ENCODE peak calls at places on chromosomes 4 and X, in nine cellular contexts. One of them, this sample, is unnamed.

GRCh38 chr4:48267574-48267973 is 2.1 kb downstream of the TEC start:
- DNase-seq in choroid plexus epithelial cell: no peak
- DNase-seq in A549: no peak
- DNase-seq in lower lobe of right lung: no peak
- DNase-seq in cardiac fibroblast: no peak
- DNase-seq in foreskin fibroblast: no peak
- DNase-seq in HCT116: no peak
- DNase-seq in thoracic aorta: no peak
- DNase-seq in astrocyte of the spinal cord: no peak
- DNase-seq in this sample: no peak

GRCh38 chrX:83934220-83934619 is 73.3 kb downstream of the CYLC1 start:
- DNase-seq in choroid plexus epithelial cell: no peak
- DNase-seq in lower lobe of right lung: no peak
- DNase-seq in astrocyte of the spinal cord: no peak
- DNase-seq in cardiac fibroblast: no peak
- DNase-seq in A549: peak
- DNase-seq in HCT116: no peak
- DNase-seq in thoracic aorta: no peak
- DNase-seq in foreskin fibroblast: no peak
- DNase-seq in this sample: no peak

GRCh38 chrX:9670136-9670905 is 95.3 kb downstream of the GPR143 start:
- DNase-seq in astrocyte of the spinal cord: peak
- DNase-seq in HCT116: no peak
- DNase-seq in A549: peak
- DNase-seq in foreskin fibroblast: no peak
- DNase-seq in cardiac fibroblast: peak
- DNase-seq in thoracic aorta: no peak
- DNase-seq in lower lobe of right lung: no peak
- DNase-seq in choroid plexus epithelial cell: peak
- DNase-seq in this sample: no peak

GRCh38 chr4:116055857-116056827 is 942.7 kb upstream of the NDST4 start:
- DNase-seq in choroid plexus epithelial cell: peak
- DNase-seq in foreskin fibroblast: no peak
- DNase-seq in astrocyte of the spinal cord: peak
- DNase-seq in HCT116: peak
- DNase-seq in thoracic aorta: no peak
- DNase-seq in cardiac fibroblast: peak
- DNase-seq in A549: no peak
- DNase-seq in lower lobe of right lung: no peak
- DNase-seq in this sample: no peak

GRCh38 chrX:3286196-3286920 is 60.1 kb downstream of the MXRA5 start:
- DNase-seq in choroid plexus epithelial cell: peak
- DNase-seq in A549: peak
- DNase-seq in cardiac fibroblast: peak
- DNase-seq in HCT116: peak
- DNase-seq in foreskin fibroblast: peak
- DNase-seq in thoracic aorta: no peak
- DNase-seq in lower lobe of right lung: no peak
- DNase-seq in astrocyte of the spinal cord: peak
- DNase-seq in this sample: no peak

GRCh38 chrX:22136711-22137110 is 104.6 kb downstream of the PHEX start:
- DNase-seq in cardiac fibroblast: peak
- DNase-seq in thoracic aorta: no peak
- DNase-seq in lower lobe of right lung: no peak
- DNase-seq in choroid plexus epithelial cell: no peak
- DNase-seq in foreskin fibroblast: no peak
- DNase-seq in HCT116: no peak
- DNase-seq in astrocyte of the spinal cord: no peak
- DNase-seq in A549: no peak
- DNase-seq in this sample: no peak

GRCh38 chr4:176782794-176783193 is 9.9 kb downstream of the VEGFC start:
- DNase-seq in choroid plexus epithelial cell: no peak
- DNase-seq in thoracic aorta: no peak
- DNase-seq in HCT116: no peak
- DNase-seq in lower lobe of right lung: no peak
- DNase-seq in cardiac fibroblast: no peak
- DNase-seq in A549: no peak
- DNase-seq in foreskin fibroblast: no peak
- DNase-seq in astrocyte of the spinal cord: no peak
- DNase-seq in this sample: no peak

GRCh38 chrX:125444659-125445058 is 125.0 kb downstream of the TEX13C start:
- DNase-seq in lower lobe of right lung: no peak
- DNase-seq in A549: no peak
- DNase-seq in cardiac fibroblast: peak
- DNase-seq in choroid plexus epithelial cell: no peak
- DNase-seq in HCT116: no peak
- DNase-seq in thoracic aorta: no peak
- DNase-seq in foreskin fibroblast: no peak
- DNase-seq in astrocyte of the spinal cord: no peak
- DNase-seq in this sample: no peak

GRCh38 chrX:150421816-150422215 is 58.7 kb downstream of the MAMLD1 start:
- DNase-seq in A549: no peak
- DNase-seq in HCT116: no peak
- DNase-seq in lower lobe of right lung: no peak
- DNase-seq in astrocyte of the spinal cord: peak
- DNase-seq in foreskin fibroblast: no peak
- DNase-seq in thoracic aorta: peak
- DNase-seq in choroid plexus epithelial cell: no peak
- DNase-seq in cardiac fibroblast: peak
- DNase-seq in this sample: no peak

GRCh38 chr4:28709821-28710330 is 1849.2 kb downstream of the STIM2 start:
- DNase-seq in lower lobe of right lung: no peak
- DNase-seq in thoracic aorta: no peak
- DNase-seq in foreskin fibroblast: no peak
- DNase-seq in HCT116: no peak
- DNase-seq in choroid plexus epithelial cell: peak
- DNase-seq in astrocyte of the spinal cord: no peak
- DNase-seq in cardiac fibroblast: peak
- DNase-seq in A549: no peak
- DNase-seq in this sample: no peak

GRCh38 chrX:74493806-74494205 is 72.5 kb downstream of the SLC16A2 start:
- DNase-seq in A549: no peak
- DNase-seq in lower lobe of right lung: no peak
- DNase-seq in HCT116: no peak
- DNase-seq in foreskin fibroblast: no peak
- DNase-seq in astrocyte of the spinal cord: no peak
- DNase-seq in thoracic aorta: no peak
- DNase-seq in choroid plexus epithelial cell: no peak
- DNase-seq in cardiac fibroblast: no peak
- DNase-seq in this sample: no peak

GRCh38 chrX:150219374-150220185 is 143.5 kb upstream of the MAMLD1 start:
- DNase-seq in cardiac fibroblast: peak
- DNase-seq in foreskin fibroblast: no peak
- DNase-seq in A549: peak
- DNase-seq in lower lobe of right lung: no peak
- DNase-seq in astrocyte of the spinal cord: peak
- DNase-seq in choroid plexus epithelial cell: no peak
- DNase-seq in thoracic aorta: no peak
- DNase-seq in HCT116: no peak
- DNase-seq in this sample: no peak

GRCh38 chrX:51759055-51759454 is 15.8 kb downstream of the GSPT2 start:
- DNase-seq in A549: no peak
- DNase-seq in choroid plexus epithelial cell: no peak
- DNase-seq in lower lobe of right lung: no peak
- DNase-seq in cardiac fibroblast: no peak
- DNase-seq in HCT116: no peak
- DNase-seq in astrocyte of the spinal cord: no peak
- DNase-seq in foreskin fibroblast: no peak
- DNase-seq in thoracic aorta: no peak
- DNase-seq in this sample: no peak

GRCh38 chrX:30961805-30962204 is 72.8 kb upstream of the TAB3 start:
- DNase-seq in choroid plexus epithelial cell: no peak
- DNase-seq in thoracic aorta: no peak
- DNase-seq in astrocyte of the spinal cord: no peak
- DNase-seq in foreskin fibroblast: no peak
- DNase-seq in cardiac fibroblast: no peak
- DNase-seq in HCT116: no peak
- DNase-seq in A549: no peak
- DNase-seq in lower lobe of right lung: no peak
- DNase-seq in this sample: no peak

GRCh38 chr4:165986956-165987698 is 114.1 kb downstream of the TLL1 start:
- DNase-seq in choroid plexus epithelial cell: no peak
- DNase-seq in thoracic aorta: no peak
- DNase-seq in A549: no peak
- DNase-seq in astrocyte of the spinal cord: no peak
- DNase-seq in lower lobe of right lung: no peak
- DNase-seq in HCT116: no peak
- DNase-seq in cardiac fibroblast: no peak
- DNase-seq in foreskin fibroblast: no peak
- DNase-seq in this sample: no peak

GRCh38 chrX:666762-667161 is 36.2 kb downstream of the SHOX start:
- DNase-seq in HCT116: no peak
- DNase-seq in A549: peak
- DNase-seq in foreskin fibroblast: no peak
- DNase-seq in choroid plexus epithelial cell: no peak
- DNase-seq in cardiac fibroblast: no peak
- DNase-seq in thoracic aorta: no peak
- DNase-seq in lower lobe of right lung: no peak
- DNase-seq in astrocyte of the spinal cord: no peak
- DNase-seq in this sample: no peak

GRCh38 chr4:155025762-155026457 is 182.5 kb upstream of the NPY2R start:
- DNase-seq in choroid plexus epithelial cell: peak
- DNase-seq in cardiac fibroblast: peak
- DNase-seq in foreskin fibroblast: no peak
- DNase-seq in thoracic aorta: no peak
- DNase-seq in A549: peak
- DNase-seq in astrocyte of the spinal cord: peak
- DNase-seq in lower lobe of right lung: peak
- DNase-seq in HCT116: peak
- DNase-seq in this sample: peak

GRCh38 chr4:186020793-186021407 is 48.1 kb upstream of the TLR3 start:
- DNase-seq in thoracic aorta: no peak
- DNase-seq in foreskin fibroblast: no peak
- DNase-seq in choroid plexus epithelial cell: peak
- DNase-seq in A549: no peak
- DNase-seq in cardiac fibroblast: no peak
- DNase-seq in HCT116: no peak
- DNase-seq in lower lobe of right lung: no peak
- DNase-seq in astrocyte of the spinal cord: no peak
- DNase-seq in this sample: no peak

GRCh38 chrX:119218198-119218597 is 17.9 kb upstream of the PGRMC1 start:
- DNase-seq in thoracic aorta: no peak
- DNase-seq in cardiac fibroblast: peak
- DNase-seq in astrocyte of the spinal cord: no peak
- DNase-seq in A549: no peak
- DNase-seq in choroid plexus epithelial cell: peak
- DNase-seq in HCT116: no peak
- DNase-seq in lower lobe of right lung: no peak
- DNase-seq in foreskin fibroblast: no peak
- DNase-seq in this sample: no peak
- TF ChIP-seq CTCF in thoracic aorta: peak
- TF ChIP-seq CTCF in cardiac fibroblast: peak
- TF ChIP-seq CTCF in astrocyte of the spinal cord: peak
- TF ChIP-seq CTCF in A549: peak
- TF ChIP-seq CTCF in choroid plexus epithelial cell: no peak
- TF ChIP-seq CTCF in HCT116: peak
- TF ChIP-seq CTCF in lower lobe of right lung: peak
- TF ChIP-seq CTCF in foreskin fibroblast: peak
- TF ChIP-seq CTCF in this sample: no peak

GRCh38 chr4:76896731-76897521 is 1.0 kb downstream of the SOWAHB start:
- DNase-seq in HCT116: no peak
- DNase-seq in A549: peak
- DNase-seq in foreskin fibroblast: peak
- DNase-seq in choroid plexus epithelial cell: peak
- DNase-seq in astrocyte of the spinal cord: peak
- DNase-seq in thoracic aorta: no peak
- DNase-seq in lower lobe of right lung: peak
- DNase-seq in cardiac fibroblast: peak
- DNase-seq in this sample: peak
- TF ChIP-seq CTCF in HCT116: no peak
- TF ChIP-seq CTCF in A549: no peak
- TF ChIP-seq CTCF in foreskin fibroblast: no peak
- TF ChIP-seq CTCF in choroid plexus epithelial cell: no peak
- TF ChIP-seq CTCF in astrocyte of the spinal cord: no peak
- TF ChIP-seq CTCF in thoracic aorta: no peak
- TF ChIP-seq CTCF in lower lobe of right lung: no peak
- TF ChIP-seq CTCF in cardiac fibroblast: no peak
- TF ChIP-seq CTCF in this sample: no peak

GRCh38 chrX:15983034-15983433 is 128.4 kb upstream of the AP1S2 start:
- DNase-seq in cardiac fibroblast: no peak
- DNase-seq in lower lobe of right lung: no peak
- DNase-seq in thoracic aorta: no peak
- DNase-seq in choroid plexus epithelial cell: no peak
- DNase-seq in HCT116: no peak
- DNase-seq in astrocyte of the spinal cord: no peak
- DNase-seq in foreskin fibroblast: no peak
- DNase-seq in A549: no peak
- DNase-seq in this sample: no peak

GRCh38 chrX:15989716-15990115 is 133.6 kb upstream of the GRPR start:
- DNase-seq in cardiac fibroblast: no peak
- DNase-seq in A549: no peak
- DNase-seq in choroid plexus epithelial cell: no peak
- DNase-seq in lower lobe of right lung: no peak
- DNase-seq in foreskin fibroblast: no peak
- DNase-seq in astrocyte of the spinal cord: no peak
- DNase-seq in HCT116: no peak
- DNase-seq in thoracic aorta: no peak
- DNase-seq in this sample: no peak

GRCh38 chrX:15988661-15989603 is 134.3 kb upstream of the AP1S2 start:
- DNase-seq in lower lobe of right lung: no peak
- DNase-seq in foreskin fibroblast: peak
- DNase-seq in thoracic aorta: no peak
- DNase-seq in HCT116: no peak
- DNase-seq in A549: peak
- DNase-seq in astrocyte of the spinal cord: peak
- DNase-seq in choroid plexus epithelial cell: peak
- DNase-seq in cardiac fibroblast: peak
- DNase-seq in this sample: no peak

GRCh38 chrX:15985937-15986336 is 131.3 kb upstream of the AP1S2 start:
- DNase-seq in foreskin fibroblast: no peak
- DNase-seq in cardiac fibroblast: peak
- DNase-seq in thoracic aorta: no peak
- DNase-seq in astrocyte of the spinal cord: no peak
- DNase-seq in A549: no peak
- DNase-seq in choroid plexus epithelial cell: no peak
- DNase-seq in HCT116: no peak
- DNase-seq in lower lobe of right lung: no peak
- DNase-seq in this sample: no peak
- TF ChIP-seq CTCF in foreskin fibroblast: no peak
- TF ChIP-seq CTCF in cardiac fibroblast: no peak
- TF ChIP-seq CTCF in thoracic aorta: no peak
- TF ChIP-seq CTCF in astrocyte of the spinal cord: no peak
- TF ChIP-seq CTCF in A549: no peak
- TF ChIP-seq CTCF in choroid plexus epithelial cell: no peak
- TF ChIP-seq CTCF in HCT116: no peak
- TF ChIP-seq CTCF in lower lobe of right lung: no peak
- TF ChIP-seq CTCF in this sample: no peak

GRCh38 chrX:95505721-95506120 is 1178.9 kb upstream of the DIAPH2 start:
- DNase-seq in A549: no peak
- DNase-seq in choroid plexus epithelial cell: no peak
- DNase-seq in HCT116: no peak
- DNase-seq in astrocyte of the spinal cord: no peak
- DNase-seq in thoracic aorta: no peak
- DNase-seq in lower lobe of right lung: no peak
- DNase-seq in cardiac fibroblast: peak
- DNase-seq in foreskin fibroblast: no peak
- DNase-seq in this sample: peak
- TF ChIP-seq CTCF in A549: no peak
- TF ChIP-seq CTCF in choroid plexus epithelial cell: no peak
- TF ChIP-seq CTCF in HCT116: no peak
- TF ChIP-seq CTCF in astrocyte of the spinal cord: no peak
- TF ChIP-seq CTCF in thoracic aorta: no peak
- TF ChIP-seq CTCF in lower lobe of right lung: no peak
- TF ChIP-seq CTCF in cardiac fibroblast: no peak
- TF ChIP-seq CTCF in foreskin fibroblast: no peak
- TF ChIP-seq CTCF in this sample: no peak

This sample was measured in endothelial cell.